ENCODE peak calls at places on chromosome 9, in ten cellular contexts. E is astrocyte of the spinal cord, S is GM12878, T is mucosa of descending colon, M is lower lobe of right lung, I is hepatocyte, L is OCI-LY7, G is PC-3, C is foreskin fibroblast, F is choroid plexus epithelial cell. R is an unnamed sample.
A peak's percentile ranks its signal among the peaks of the same experiment; 100 is the strongest.

GRCh38 chr9:113807173-113808061 is 68.7 kb upstream of the ZNF618 start:
- DNase-seq in G (peak; percentile 64), C (peak; percentile 78), E (peak; percentile 57), M (no peak), S (no peak), I (peak; percentile 48), L (peak; percentile 38), F (peak; percentile 76), T (peak; percentile 59), R (peak; percentile 68)

GRCh38 chr9:71719585-71719984 is 48.7 kb downstream of the CEMIP2 start:
- DNase-seq in L (no peak), M (no peak), C (peak; percentile 79), T (no peak), F (peak; percentile 90), E (peak; percentile 49), G (no peak), I (peak; percentile 32), S (no peak), R (peak; percentile 90)

GRCh38 chr9:87389936-87390335 is 107.7 kb upstream of the DAPK1 start:
- DNase-seq in F (peak; percentile 14), C (no peak), T (no peak), G (no peak), S (no peak), I (no peak), M (no peak), L (no peak), E (no peak), R (no peak)

GRCh38 chr9:123550012-123550411 is 194.0 kb downstream of the CRB2 start:
- DNase-seq in T (no peak), G (no peak), E (no peak), F (no peak), C (no peak), I (peak; percentile 23), S (no peak), M (no peak), L (no peak), R (no peak)

GRCh38 chr9:32431940-32432555 is 47.6 kb downstream of the ACO1 start:
- DNase-seq in I (peak; percentile 58), S (no peak), C (peak; percentile 72), E (peak; percentile 52), L (peak; percentile 35), M (no peak), G (peak; percentile 36), T (peak; percentile 72), F (peak; percentile 69), R (peak; percentile 54)

GRCh38 chr9:98989036-98990000 is 45.6 kb downstream of the COL15A1 start:
- DNase-seq in M (no peak), S (peak; percentile 8), F (peak; percentile 95), L (peak; percentile 18), I (peak; percentile 71), G (peak; percentile 94), E (peak; percentile 100), T (peak; percentile 33), C (peak; percentile 99), R (peak; percentile 100)

GRCh38 chr9:136820947-136821332 is 13.2 kb downstream of the RABL6 start:
- DNase-seq in I (no peak), C (no peak), S (no peak), F (peak; percentile 63), L (no peak), T (no peak), M (no peak), G (no peak), E (peak; percentile 31), R (peak; percentile 18)

GRCh38 chr9:137912671-137913070 is 35.1 kb downstream of the CACNA1B start:
- DNase-seq in L (no peak), S (no peak), C (no peak), F (no peak), M (no peak), I (no peak), E (no peak), G (no peak), T (no peak), R (no peak)

GRCh38 chr9:110115341-110115820 is 92.6 kb downstream of the C9orf152 start:
- DNase-seq in M (no peak), I (no peak), C (peak; percentile 81), T (no peak), E (peak; percentile 65), F (peak; percentile 79), S (no peak), L (no peak), G (no peak), R (peak; percentile 92)

GRCh38 chr9:110114086-110114887 is 93.7 kb downstream of the C9orf152 start:
- DNase-seq in E (no peak), M (no peak), L (no peak), T (no peak), F (no peak), I (no peak), C (peak; percentile 58), S (no peak), G (no peak), R (peak; percentile 61)

GRCh38 chr9:110114888-110115259 is 93.1 kb downstream of the C9orf152 start:
- DNase-seq in L (no peak), E (peak; percentile 53), F (peak; percentile 45), T (no peak), C (peak; percentile 38), G (no peak), I (no peak), S (no peak), M (no peak), R (peak; percentile 41)

GRCh38 chr9:110116543-110116885 is 91.4 kb downstream of the C9orf152 start:
- DNase-seq in T (no peak), E (peak; percentile 81), M (no peak), F (peak; percentile 94), S (no peak), C (peak; percentile 92), I (peak; percentile 51), L (no peak), G (peak; percentile 17), R (peak; percentile 100)

GRCh38 chr9:110115868-110116542 is 92.0 kb downstream of the C9orf152 start:
- DNase-seq in S (no peak), T (no peak), E (peak; percentile 68), I (no peak), M (no peak), F (peak; percentile 92), L (no peak), G (peak; percentile 24), C (peak; percentile 89), R (peak; percentile 89)
- H3K4me3 ChIP-seq in S (no peak overlapping the region), T (no peak overlapping the region), E (no peak overlapping the region), I (no peak overlapping the region), M (no peak overlapping the region), F (no peak overlapping the region), L (no peak overlapping the region), G (no peak overlapping the region), C (no peak overlapping the region), R (no peak overlapping the region)

GRCh38 chr9:2178034-2178734 is 163.0 kb downstream of the SMARCA2 start:
- DNase-seq in E (no peak), I (no peak), G (no peak), M (no peak), C (no peak), T (no peak), F (no peak), L (no peak), S (no peak), R (no peak)

GRCh38 chr9:2180171-2180570 is 165.0 kb downstream of the SMARCA2 start:
- DNase-seq in T (no peak), M (no peak), E (no peak), S (no peak), I (no peak), C (no peak), G (no peak), F (no peak), L (no peak), R (no peak)

GRCh38 chr9:2181794-2182193 is 166.6 kb downstream of the SMARCA2 start:
- DNase-seq in M (no peak), C (peak; percentile 20), T (peak; percentile 34), G (peak; percentile 17), I (peak; percentile 13), S (no peak), L (peak; percentile 24), E (peak; percentile 4), F (peak; percentile 43), R (peak; percentile 44)

GRCh38 chr9:2180704-2181103 is 165.6 kb downstream of the SMARCA2 start:
- DNase-seq in T (no peak), I (no peak), F (peak; percentile 29), C (no peak), G (no peak), M (no peak), S (no peak), E (no peak), L (no peak), R (no peak)

GRCh38 chr9:2179557-2179956 is 164.4 kb downstream of the SMARCA2 start:
- DNase-seq in I (no peak), S (no peak), T (no peak), F (no peak), L (peak; percentile 26), M (no peak), G (no peak), E (no peak), C (no peak), R (no peak)
- TF ChIP-seq CTCF in I (no peak), S (peak; percentile 33), T (no peak), F (no peak), L (peak; percentile 71), M (no peak), G (no peak), E (no peak), C (no peak), R (no peak)

GRCh38 chr9:37413311-37413710 is 9.2 kb upstream of the GRHPR start:
- DNase-seq in S (no peak), C (no peak), T (no peak), F (no peak), E (no peak), I (no peak), G (no peak), M (no peak), L (no peak), R (no peak)

GRCh38 chr9:37410354-37410861 is 12.1 kb upstream of the GRHPR start:
- DNase-seq in I (no peak), M (no peak), E (no peak), S (no peak), L (peak; percentile 57), G (no peak), C (no peak), T (no peak), F (no peak), R (no peak)

GRCh38 chr9:37410969-37411785 is 11.3 kb upstream of the GRHPR start:
- DNase-seq in I (no peak), T (no peak), L (peak; percentile 92), C (peak; percentile 68), S (no peak), E (no peak), F (peak; percentile 43), G (no peak), M (no peak), R (no peak)

GRCh38 chr9:37414503-37414943 is 8.0 kb upstream of the GRHPR start:
- DNase-seq in T (no peak), F (no peak), L (peak; percentile 65), M (no peak), E (no peak), C (no peak), S (no peak), I (no peak), G (no peak), R (no peak)

GRCh38 chr9:37412431-37413151 is 9.9 kb upstream of the GRHPR start:
- DNase-seq in S (no peak), F (peak; percentile 26), E (no peak), C (no peak), T (no peak), M (no peak), G (no peak), I (no peak), L (peak; percentile 69), R (no peak)
- H3K4me3 ChIP-seq in S (no peak overlapping the region), F (no peak overlapping the region), E (no peak overlapping the region), C (no peak overlapping the region), T (no peak overlapping the region), M (no peak overlapping the region), G (no peak overlapping the region), I (no peak overlapping the region), L (peak overlapping the region; percentile 53), R (no peak overlapping the region)

GRCh38 chr9:10613413-10613812 is 611 bp upstream of the PTPRD start:
- DNase-seq in F (no peak), T (no peak), L (no peak), G (no peak), M (no peak), I (peak; percentile 8), C (no peak), S (no peak), E (peak; percentile 2), R (no peak)

GRCh38 chr9:10614201-10614870 is 1.5 kb upstream of the PTPRD start:
- DNase-seq in M (no peak), T (no peak), C (no peak), I (no peak), S (no peak), F (no peak), E (no peak), G (peak; percentile 3), L (no peak), R (peak; percentile 17)

GRCh38 chr9:10612649-10613398 is at the start of gene PTPRD:
- DNase-seq in C (peak; percentile 19), I (peak; percentile 85), L (no peak), G (peak; percentile 77), M (peak; percentile 74), T (peak; percentile 12), F (peak; percentile 46), S (no peak), E (peak; percentile 22), R (peak; percentile 16)
- TF ChIP-seq CTCF in C (no peak), I (peak; percentile 38), L (no peak), G (no peak), M (peak; percentile 11), T (no peak), F (peak; percentile 36), S (peak; percentile 10), E (no peak), R (no peak)

R was measured in fibroblast of mammary gland.